ENCODE peak calls at places on chromosomes 12 and 14, in four cellular contexts. C is WTC11, X is K562, Q is HepG2. M is an unnamed sample.
A peak's percentile ranks its signal among the peaks of the same experiment; 100 is the strongest.

GRCh38 chr12:84676787-84677186 is 235.8 kb downstream of the SLC6A15 start:
- DNase-seq in X (no peak), C (no peak), Q (no peak), M (no peak)

GRCh38 chr12:113485330-113485729 is 13.7 kb upstream of the LHX5 start:
- DNase-seq in C (peak; percentile 80), X (peak; percentile 28), Q (no peak), M (no peak)

GRCh38 chr12:104164635-104165034 is 26.6 kb upstream of the NFYB start:
- DNase-seq in X (no peak), C (no peak), Q (no peak), M (no peak)

GRCh38 chr14:67533754-67534085 is 630 bp downstream of the PLEKHH1 start:
- DNase-seq in X (no peak), C (no peak), Q (no peak), M (no peak)

GRCh38 chr12:100154472-100155247 is 12.0 kb upstream of the BLTP3B start:
- DNase-seq in Q (peak; percentile 69), X (peak; percentile 73), C (peak; percentile 94), M (no peak)

GRCh38 chr12:6526766-6527525 is 7.4 kb upstream of the GAPDH start:
- DNase-seq in C (no peak), X (no peak), Q (no peak), M (no peak)

GRCh38 chr12:50132505-50133135 is 20.6 kb downstream of the COX14 start:
- DNase-seq in X (no peak), Q (peak; percentile 48), C (no peak), M (no peak)

GRCh38 chr14:52906141-52906601 is 44.7 kb downstream of the FERMT2 start:
- DNase-seq in Q (no peak), C (no peak), X (no peak), M (no peak)

GRCh38 chr14:68947802-68948201 is 31.3 kb downstream of the ACTN1 start:
- DNase-seq in X (no peak), C (no peak), Q (no peak), M (no peak)

GRCh38 chr14:65373011-65373670 is 39.4 kb upstream of the FUT8 start:
- DNase-seq in C (peak; percentile 14), Q (no peak), X (no peak), M (no peak)

GRCh38 chr14:92615451-92615850 is 101.9 kb downstream of the RIN3 start:
- DNase-seq in X (no peak), C (no peak), Q (no peak), M (peak; percentile 66)

GRCh38 chr14:92684801-92685560 is 63.4 kb downstream of the LGMN start:
- DNase-seq in C (peak; percentile 76), Q (no peak), X (peak; percentile 66), M (no peak)

GRCh38 chr14:92135269-92135668 is 13.5 kb downstream of the CPSF2 start:
- DNase-seq in X (peak; percentile 14), Q (peak; percentile 31), C (no peak), M (no peak)

GRCh38 chr12:6182279-6182898 is 17.8 kb upstream of the CD9 start:
- DNase-seq in X (peak; percentile 16), Q (peak; percentile 75), C (no peak), M (no peak)

GRCh38 chr14:67532606-67532997 is 488 bp upstream of the PLEKHH1 start:
- DNase-seq in X (no peak), Q (no peak), C (no peak), M (no peak)

GRCh38 chr12:128387811-128388422 is 120.9 kb downstream of the TMEM132C start:
- DNase-seq in C (no peak), Q (peak; percentile 27), X (peak; percentile 55), M (no peak)

GRCh38 chr14:24403294-24404013 is 4.7 kb downstream of the NYNRIN start:
- DNase-seq in X (no peak), Q (no peak), C (no peak), M (no peak)

GRCh38 chr14:68793734-68794129 is 865 bp upstream of the ZFP36L1 start:
- DNase-seq in Q (no peak), C (no peak), X (peak; percentile 23), M (no peak)

GRCh38 chr14:60637490-60638452 is 11.5 kb downstream of the SIX1 start:
- DNase-seq in C (peak; percentile 59), X (no peak), Q (no peak), M (no peak)

GRCh38 chr14:100546051-100546443 is 41.2 kb downstream of the BEGAIN start:
- DNase-seq in X (peak; percentile 89), Q (no peak), C (no peak), M (no peak)

GRCh38 chr14:85416771-85417170 is 113.2 kb upstream of the FLRT2 start:
- DNase-seq in X (no peak), Q (no peak), C (no peak), M (no peak)

GRCh38 chr14:21300892-21301291 is 21.0 kb downstream of the RPGRIP1 start:
- DNase-seq in Q (no peak), C (peak; percentile 70), X (peak; percentile 10), M (no peak)

GRCh38 chr12:59733200-59733599 is 137.4 kb downstream of the SLC16A7 start:
- DNase-seq in X (no peak), Q (no peak), C (no peak), M (no peak)

GRCh38 chr14:77593501-77593911 is 22.9 kb downstream of the SPTLC2 start:
- DNase-seq in C (no peak), Q (no peak), X (no peak), M (peak; percentile 52)

GRCh38 chr12:68336754-68337343 is 4.7 kb upstream of the MDM1 start:
- DNase-seq in C (no peak), X (no peak), Q (no peak), M (no peak)

GRCh38 chr14:100836961-100837811 is 11.3 kb downstream of the MEG3 start:
- DNase-seq in Q (no peak), C (no peak), X (no peak), M (no peak)

GRCh38 chr12:45369065-45369464 is 153.2 kb downstream of the ANO6 start:
- DNase-seq in Q (no peak), X (no peak), C (no peak), M (no peak)

GRCh38 chr12:122753213-122753571 is 568 bp downstream of the DENR start:
- DNase-seq in C (no peak), Q (no peak), X (no peak), M (no peak)

GRCh38 chr14:32421781-32422180 is 92.7 kb downstream of the AKAP6 start:
- DNase-seq in C (no peak), X (no peak), Q (no peak), M (no peak)

GRCh38 chr12:39419471-39419870 is 23.4 kb downstream of the KIF21A start:
- DNase-seq in Q (no peak), C (no peak), X (no peak), M (no peak)

GRCh38 chr12:49489720-49490119 is 49.1 kb upstream of the KCNH3 start:
- DNase-seq in X (no peak), C (no peak), Q (no peak), M (no peak)

GRCh38 chr12:30847259-30847658 is 79.3 kb upstream of the TSPAN11 start:
- DNase-seq in Q (peak; percentile 66), C (no peak), X (peak; percentile 40), M (peak; percentile 28)

GRCh38 chr12:73057428-73057827 is 785.3 kb downstream of the TRHDE start:
- DNase-seq in C (peak; percentile 42), Q (no peak), X (no peak), M (no peak)

GRCh38 chr12:118344829-118345228 is 27.9 kb downstream of the TAOK3 start:
- DNase-seq in X (no peak), C (no peak), Q (no peak), M (no peak)

GRCh38 chr12:16171348-16171747 is 106.1 kb downstream of the SLC15A5 start:
- DNase-seq in C (no peak), Q (no peak), X (no peak), M (no peak)
- TF ChIP-seq USF2 in C (no peak), Q (no peak), X (no peak), M (no peak)

DNA sequence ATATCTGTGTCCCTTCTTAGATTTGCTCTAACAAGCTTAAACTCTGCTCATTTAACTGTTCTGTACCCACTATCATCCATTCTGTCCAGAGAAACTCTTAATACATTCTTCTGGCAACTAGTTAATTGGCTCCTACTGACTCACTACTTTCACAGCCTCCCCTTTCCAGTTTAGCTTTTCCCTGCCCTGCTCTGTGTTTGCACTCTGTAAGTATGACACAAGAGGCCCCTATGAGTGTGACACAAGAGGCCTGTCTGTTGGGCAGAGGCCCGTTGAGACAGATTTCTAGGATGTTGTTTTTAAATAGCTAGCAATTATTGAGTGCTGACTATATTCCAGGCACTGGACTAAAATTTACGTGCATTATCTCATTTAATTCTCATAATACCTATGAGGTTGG is 246.0 kb upstream of the DAAM1 start:
- DNase-seq in Q (no peak), X (no peak), C (no peak), M (no peak)
- TF ChIP-seq NR2C2 in Q (no peak), X (no peak), C (no peak), M (no peak)

GRCh38 chr14:96138241-96138640 is 66.4 kb upstream of the BDKRB2 start:
- DNase-seq in X (no peak), Q (no peak), C (no peak), M (no peak)

GRCh38 chr14:96134508-96134907 is 70.1 kb upstream of the BDKRB2 start:
- DNase-seq in C (no peak), Q (no peak), X (no peak), M (no peak)

GRCh38 chr14:96139169-96139568 is 65.5 kb upstream of the BDKRB2 start:
- DNase-seq in X (no peak), Q (no peak), C (no peak), M (no peak)

GRCh38 chr14:96135285-96135684 is 69.4 kb upstream of the BDKRB2 start:
- DNase-seq in Q (no peak), C (no peak), X (no peak), M (no peak)

DNA sequence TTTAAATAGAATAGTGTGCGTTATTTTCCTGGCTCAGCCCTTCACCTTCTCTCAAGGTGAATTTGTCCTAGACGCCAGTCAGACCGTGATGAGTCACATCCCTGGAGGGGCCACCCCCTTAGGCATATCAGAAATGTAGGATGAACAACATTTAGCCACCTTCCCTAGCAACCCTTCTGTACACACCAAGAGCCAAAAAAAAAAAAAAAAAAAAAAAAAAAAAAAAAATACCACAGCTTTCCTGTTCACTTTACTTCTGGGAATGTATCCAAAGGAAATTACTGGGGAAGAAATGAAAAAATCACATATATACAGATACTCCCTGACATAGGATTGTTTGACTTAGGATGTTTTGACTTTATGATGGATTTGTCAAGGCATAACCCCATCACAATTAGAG is 68.3 kb upstream of the BDKRB2 start:
- DNase-seq in X (no peak), C (no peak), Q (no peak), M (no peak)
- TF ChIP-seq USF2 in X (no peak), C (no peak), Q (no peak), M (no peak)

GRCh38 chr14:36771256-36771655 is 109.6 kb downstream of the PAX9 start:
- DNase-seq in X (no peak), C (no peak), Q (peak; percentile 68), M (no peak)

GRCh38 chr14:36766974-36767373 is 105.3 kb downstream of the PAX9 start:
- DNase-seq in Q (no peak), X (no peak), C (no peak), M (no peak)

GRCh38 chr14:36773136-36773540 is 111.5 kb downstream of the PAX9 start:
- DNase-seq in Q (peak; percentile 51), X (peak; percentile 75), C (no peak), M (no peak)

GRCh38 chr14:36767603-36768281 is 106.1 kb downstream of the PAX9 start:
- DNase-seq in X (peak; percentile 9), C (no peak), Q (no peak), M (no peak)

GRCh38 chr14:36768638-36769337 is 107.1 kb downstream of the PAX9 start:
- DNase-seq in C (no peak), X (no peak), Q (no peak), M (no peak)
- TF ChIP-seq NR2C2 in C (no peak), X (no peak), Q (no peak), M (no peak)

M was measured in GM12878.